ENCODE peak calls at places on chromosome 17, in seven cellular contexts. G, K, L, P, U, Y and O are unnamed samples.

GRCh38 chr17:65698381-65699061 is 137.1 kb upstream of the AXIN2 start:
- DNase-seq in L (no peak), U (peak; percentile 53), K (no peak), Y (peak; percentile 46), P (no peak), G (no peak), O (no peak)

GRCh38 chr17:60519795-60520194 is 6.2 kb downstream of the APPBP2 start:
- DNase-seq in L (no peak), P (no peak), U (no peak), K (no peak), Y (no peak), G (no peak), O (no peak)

GRCh38 chr17:81582769-81583168 is 30.6 kb upstream of the FAAP100 start:
- DNase-seq in K (no peak), U (no peak), Y (no peak), P (no peak), L (no peak), G (no peak), O (no peak)

GRCh38 chr17:14471052-14471451 is 170.2 kb downstream of the HS3ST3B1 start:
- DNase-seq in K (no peak), Y (no peak), U (peak; percentile 36), G (no peak), L (peak; percentile 30), P (no peak), O (no peak)

GRCh38 chr17:7296189-7296861 is 1.9 kb upstream of the YBX2 start:
- DNase-seq in U (peak; percentile 93), L (no peak), Y (peak; percentile 94), P (peak; percentile 85), G (peak; percentile 79), K (peak; percentile 84), O (peak; percentile 85)

GRCh38 chr17:5422505-5422904 is 2.5 kb downstream of the RPAIN start:
- DNase-seq in K (no peak), Y (no peak), P (no peak), U (no peak), G (no peak), L (no peak), O (no peak)

GRCh38 chr17:70109497-70109896 is 34.5 kb downstream of the KCNJ16 start:
- DNase-seq in K (no peak), G (no peak), P (no peak), Y (no peak), L (no peak), U (no peak), O (no peak)

GRCh38 chr17:6269474-6269873 is 165.4 kb downstream of the AIPL1 start:
- DNase-seq in Y (peak; percentile 87), K (no peak), P (no peak), G (no peak), U (peak; percentile 82), L (no peak), O (peak; percentile 62)

GRCh38 chr17:77565166-77565565 is 393.3 kb upstream of the TNRC6C start:
- DNase-seq in K (no peak), G (no peak), P (no peak), L (no peak), U (no peak), Y (no peak), O (no peak)

GRCh38 chr17:77245162-77245926 is 104.6 kb downstream of the SEC14L1 start:
- DNase-seq in G (no peak), P (no peak), L (no peak), U (no peak), K (no peak), Y (no peak), O (no peak)

GRCh38 chr17:34613064-34614019 is 34.0 kb downstream of the TMEM132E start:
- DNase-seq in P (no peak), K (peak; percentile 34), U (peak; percentile 44), G (no peak), L (no peak), Y (peak; percentile 65), O (peak; percentile 48)

GRCh38 chr17:57424777-57425188 is 168.5 kb downstream of the MSI2 start:
- DNase-seq in G (no peak), K (no peak), L (no peak), Y (no peak), U (peak; percentile 79), P (no peak), O (peak; percentile 95)

GRCh38 chr17:59785091-59785799 is 77.8 kb downstream of the VMP1 start:
- DNase-seq in K (no peak), G (no peak), P (no peak), U (no peak), L (no peak), Y (no peak), O (no peak)

GRCh38 chr17:41500131-41500911 is 5.1 kb downstream of the KRT13 start:
- DNase-seq in Y (no peak), G (no peak), K (no peak), U (peak; percentile 60), P (no peak), L (no peak), O (no peak)

GRCh38 chr17:44324092-44324570 is 492 bp downstream of the SLC25A39 start:
- DNase-seq in K (no peak), L (no peak), Y (peak; percentile 53), P (no peak), U (peak; percentile 55), G (no peak), O (no peak)

GRCh38 chr17:81710514-81711308 is 1.4 kb upstream of the SLC25A10 start:
- DNase-seq in L (no peak), Y (peak; percentile 49), G (no peak), U (peak; percentile 41), K (no peak), P (no peak), O (no peak)

GRCh38 chr17:9195961-9196668 is 174.8 kb downstream of the NTN1 start:
- DNase-seq in G (no peak), Y (peak; percentile 78), K (no peak), U (peak; percentile 55), P (no peak), L (no peak), O (peak; percentile 66)

GRCh38 chr17:17837966-17838962 is 1.5 kb upstream of the SREBF1 start:
- DNase-seq in L (no peak), U (peak; percentile 66), Y (peak; percentile 41), P (no peak), K (no peak), G (peak; percentile 72), O (peak; percentile 73)

GRCh38 chr17:17836250-17836817 is 452 bp downstream of the SREBF1 start:
- DNase-seq in G (peak; percentile 98), P (peak; percentile 99), Y (peak; percentile 100), L (peak; percentile 87), K (peak; percentile 98), U (peak; percentile 99), O (peak; percentile 97)

GRCh38 chr17:17836818-17837379 is at the start of gene SREBF1:
- DNase-seq in P (peak; percentile 61), G (no peak), K (peak; percentile 72), U (peak; percentile 91), Y (peak; percentile 94), L (no peak), O (peak; percentile 78)

GRCh38 chr17:17835415-17836249 is 1.2 kb downstream of the SREBF1 start:
- DNase-seq in K (no peak), Y (no peak), L (no peak), P (no peak), U (no peak), G (no peak), O (no peak)

GRCh38 chr17:17837380-17837821 is 615 bp upstream of the SREBF1 start:
- DNase-seq in U (peak; percentile 70), Y (peak; percentile 50), L (no peak), K (peak; percentile 62), G (peak; percentile 87), P (no peak), O (no peak)
- H3K4me3 ChIP-seq in U (peak overlapping the region; percentile 87), Y (peak overlapping the region; percentile 82), L (peak overlapping the region; percentile 72), K (peak overlapping the region; percentile 67), G (no peak overlapping the region), P (peak overlapping the region; percentile 66), O (peak overlapping the region; percentile 96)

DNA sequence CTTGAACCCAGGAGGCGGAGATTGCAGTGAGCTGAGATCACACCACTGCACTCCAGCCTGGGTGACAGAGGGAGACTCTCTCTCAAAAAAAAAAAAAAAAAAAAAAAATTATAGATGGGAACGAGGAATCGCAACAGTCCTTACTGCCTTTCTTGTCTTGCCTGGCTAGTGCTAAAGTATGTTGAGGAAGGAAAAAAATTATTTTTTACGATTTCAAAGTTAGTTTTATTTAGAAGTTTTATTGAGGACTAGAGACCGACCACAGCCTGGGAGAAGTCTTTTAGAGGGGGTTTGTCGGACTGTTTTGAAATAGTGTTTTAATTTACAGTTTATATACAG is 15.8 kb upstream of the DNAH17 start:
- DNase-seq in L (no peak), G (no peak), P (no peak), U (no peak), Y (no peak), K (no peak), O (no peak)
- H3K27me3 ChIP-seq in L (no peaks in the 10 kb centered on the region), G (no peaks in the 10 kb centered on the region), P (no peaks in the 10 kb centered on the region), U (no peaks in the 10 kb centered on the region), Y (no peaks in the 10 kb centered on the region), K (no peaks in the 10 kb centered on the region), O (no peaks in the 10 kb centered on the region)

DNA sequence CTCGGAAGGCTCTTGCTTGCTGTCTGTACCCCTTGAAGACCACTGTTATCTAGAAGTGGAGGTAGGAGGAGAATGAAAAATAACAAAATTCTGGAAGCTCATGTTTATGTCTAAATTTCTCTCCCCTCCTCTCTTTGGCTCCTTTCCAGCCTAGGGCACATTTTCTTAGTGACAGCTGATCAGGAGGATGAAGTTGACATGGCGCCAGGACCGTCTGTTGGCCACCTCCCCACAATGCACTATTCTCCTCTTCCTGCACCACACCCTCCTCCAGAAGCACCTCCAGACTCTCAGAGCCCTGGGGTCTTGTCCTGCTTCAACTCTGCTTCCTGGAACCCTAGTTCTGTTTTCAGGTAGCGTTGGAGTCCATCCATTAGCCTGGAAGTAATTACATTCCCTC is 25.5 kb upstream of the SSTR2 start:
- DNase-seq in P (no peak), U (no peak), L (no peak), Y (no peak), K (no peak), G (no peak), O (no peak)
- H3K4me1 ChIP-seq in P (no peaks in the 10 kb centered on the region), U (no peaks in the 10 kb centered on the region), L (no peaks in the 10 kb centered on the region), Y (peaks cover 7% of the 10 kb centered on the region), K (no peaks in the 10 kb centered on the region), G (no peaks in the 10 kb centered on the region), O (no peaks in the 10 kb centered on the region)

GRCh38 chr17:27230996-27231395 is 62.9 kb upstream of the WSB1 start:
- DNase-seq in U (no peak), G (no peak), Y (no peak), K (no peak), L (no peak), P (no peak), O (no peak)

GRCh38 chr17:27232328-27232727 is 61.6 kb upstream of the WSB1 start:
- DNase-seq in G (no peak), P (no peak), K (no peak), Y (no peak), U (no peak), L (no peak), O (no peak)

GRCh38 chr17:27222515-27222914 is 71.4 kb upstream of the WSB1 start:
- DNase-seq in L (no peak), U (no peak), Y (no peak), G (no peak), K (no peak), P (no peak), O (no peak)

GRCh38 chr17:27224526-27225315 is 69.2 kb upstream of the WSB1 start:
- DNase-seq in U (no peak), K (no peak), G (no peak), P (no peak), L (no peak), Y (no peak), O (no peak)

GRCh38 chr17:27226611-27227234 is 67.2 kb upstream of the WSB1 start:
- DNase-seq in Y (no peak), G (no peak), P (no peak), L (no peak), U (peak; percentile 38), K (no peak), O (no peak)
- H3K4me3 ChIP-seq in Y (no peak overlapping the region), G (no peak overlapping the region), P (no peak overlapping the region), L (no peak overlapping the region), U (no peak overlapping the region), K (no peak overlapping the region), O (no peak overlapping the region)